ENCODE peak calls at places on chromosomes 13 and 19, in eight cellular contexts. T is AG09309, A is tibial nerve, N is uterus, I is transverse colon, B is tibial artery, O is endothelial cell of umbilical vein, D is upper lobe of right lung. H is an unnamed sample.

GRCh38 chr13:51935326-51936171 is 73.8 kb downstream of the CCDC70 start:
- DNase-seq in T (no peak), A (no peak), N (no peak), I (peak), B (no peak), O (no peak), D (no peak), H (peak)

GRCh38 chr19:45071545-45071938 is 4.7 kb downstream of the ZNF296 start:
- DNase-seq in T (no peak), A (no peak), N (no peak), I (no peak), B (no peak), O (no peak), D (no peak), H (no peak)

GRCh38 chr13:67224148-67224846 is 5.8 kb downstream of the PCDH9 start:
- DNase-seq in T (peak), A (peak), N (peak), I (peak), B (peak), O (peak), D (peak), H (peak)

GRCh38 chr19:7819337-7819736 is 10.7 kb upstream of the EVI5L start:
- DNase-seq in T (no peak), A (no peak), N (no peak), I (no peak), B (no peak), O (no peak), D (no peak), H (no peak)

GRCh38 chr19:51971624-51972023 is 15.0 kb downstream of the ZNF350 start:
- DNase-seq in T (no peak), A (no peak), N (no peak), I (no peak), B (no peak), O (peak), D (no peak), H (peak)

GRCh38 chr13:74077847-74078246 is 56.4 kb downstream of the KLF12 start:
- DNase-seq in T (no peak), A (no peak), N (no peak), I (no peak), B (no peak), O (no peak), D (no peak), H (peak)

GRCh38 chr19:8887364-8887763 is 55.2 kb downstream of the MBD3L1 start:
- DNase-seq in T (no peak), A (no peak), N (no peak), I (no peak), B (no peak), O (no peak), D (no peak), H (no peak)

GRCh38 chr13:29561918-29562317 is 33.6 kb downstream of the SLC7A1 start:
- DNase-seq in T (no peak), A (no peak), N (no peak), I (no peak), B (no peak), O (no peak), D (no peak), H (peak)

GRCh38 chr13:59684105-59684504 is 479.6 kb downstream of the DIAPH3 start:
- DNase-seq in T (no peak), A (no peak), N (no peak), I (no peak), B (no peak), O (no peak), D (no peak), H (no peak)

GRCh38 chr19:3397266-3398022 is 31.1 kb downstream of the NFIC start:
- DNase-seq in T (no peak), A (no peak), N (no peak), I (peak), B (no peak), O (no peak), D (peak), H (no peak)

GRCh38 chr13:26946675-26947342 is 186.2 kb upstream of the GPR12 start:
- DNase-seq in T (no peak), A (no peak), N (no peak), I (no peak), B (no peak), O (peak), D (no peak), H (peak)

GRCh38 chr13:72403396-72404010 is 323.9 kb downstream of the MZT1 start:
- DNase-seq in T (no peak), A (no peak), N (no peak), I (no peak), B (no peak), O (no peak), D (no peak), H (no peak)

GRCh38 chr13:41427700-41428099 is 29.6 kb upstream of the RGCC start:
- DNase-seq in T (no peak), A (no peak), N (no peak), I (no peak), B (no peak), O (no peak), D (no peak), H (no peak)

GRCh38 chr13:41426047-41426446 is 31.3 kb upstream of the RGCC start:
- DNase-seq in T (no peak), A (no peak), N (no peak), I (no peak), B (no peak), O (no peak), D (no peak), H (no peak)

GRCh38 chr13:41428155-41428554 is 29.2 kb upstream of the RGCC start:
- DNase-seq in T (no peak), A (no peak), N (no peak), I (no peak), B (no peak), O (no peak), D (no peak), H (peak)
- TF ChIP-seq CTCF in T (peak), A (peak), N (no peak), I (no peak), B (no peak), O (peak), D (peak), H (peak)

GRCh38 chr19:48512504-48513288 is 1.1 kb upstream of the LMTK3 start:
- DNase-seq in T (no peak), A (no peak), N (no peak), I (no peak), B (no peak), O (no peak), D (no peak), H (no peak)

GRCh38 chr19:48513289-48514122 is 1.9 kb upstream of the LMTK3 start:
- DNase-seq in T (peak), A (peak), N (peak), I (peak), B (no peak), O (peak), D (peak), H (peak)

GRCh38 chr19:48516536-48516935 is 4.9 kb upstream of the LMTK3 start:
- DNase-seq in T (no peak), A (no peak), N (no peak), I (no peak), B (no peak), O (no peak), D (no peak), H (no peak)

GRCh38 chr19:48511800-48512503 is at the start of gene LMTK3:
- DNase-seq in T (no peak), A (no peak), N (no peak), I (peak), B (no peak), O (no peak), D (no peak), H (peak)

DNA sequence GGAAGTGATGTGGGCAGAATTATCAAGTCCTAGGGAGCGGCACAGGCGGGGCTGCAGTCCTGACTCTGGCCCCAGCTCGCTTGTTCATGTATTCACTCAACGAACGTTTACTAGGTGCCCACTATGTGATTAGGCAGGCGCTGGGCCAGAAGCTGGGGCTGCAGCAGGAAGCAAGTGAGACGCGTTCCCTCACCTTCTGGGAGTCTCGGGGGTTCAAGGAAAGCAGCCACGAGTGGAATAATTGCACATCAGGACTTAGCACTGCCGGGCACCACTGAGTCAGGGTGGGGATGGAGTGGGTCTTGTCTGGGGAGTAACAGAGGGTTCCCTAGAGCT is 2.5 kb upstream of the LMTK3 start:
- DNase-seq in T (no peak), A (no peak), N (no peak), I (no peak), B (no peak), O (no peak), D (no peak), H (no peak)
- H3K4me3 ChIP-seq in T (no peak), A (no peak), N (no peak), I (no peak), B (no peak), O (no peak), D (peak), H (no peak)

DNA sequence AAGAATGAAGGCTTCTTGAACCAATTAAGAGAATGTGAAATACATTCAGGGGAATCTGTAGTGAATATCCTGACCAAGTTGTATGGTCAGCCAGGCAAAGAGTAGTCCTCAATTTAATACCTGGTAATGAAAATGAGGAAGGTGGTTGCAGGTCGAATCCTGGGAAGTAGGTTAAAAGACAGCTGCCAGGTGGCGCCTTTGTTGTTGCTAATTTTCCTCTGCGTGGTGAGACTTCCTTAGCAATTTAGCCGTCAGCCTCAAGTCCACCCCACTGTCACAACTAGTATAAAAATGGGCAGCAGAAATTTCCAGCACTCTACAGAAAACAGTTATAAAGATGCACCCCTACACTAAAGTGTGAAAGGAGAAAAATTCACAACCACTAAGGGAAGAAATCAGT is 235.7 kb downstream of the NHLRC3 start:
- DNase-seq in T (no peak), A (no peak), N (no peak), I (peak), B (no peak), O (peak), D (no peak), H (peak)
- TF ChIP-seq CTCF in T (peak), A (no peak), N (no peak), I (peak), B (no peak), O (no peak), D (peak), H (no peak)

GRCh38 chr19:5293607-5294089 is 47.0 kb downstream of the PTPRS start:
- DNase-seq in T (no peak), A (peak), N (peak), I (no peak), B (no peak), O (no peak), D (peak), H (peak)
- H3K4me3 ChIP-seq in T (peak), A (peak), N (peak), I (peak), B (peak), O (no peak), D (peak), H (peak)

DNA sequence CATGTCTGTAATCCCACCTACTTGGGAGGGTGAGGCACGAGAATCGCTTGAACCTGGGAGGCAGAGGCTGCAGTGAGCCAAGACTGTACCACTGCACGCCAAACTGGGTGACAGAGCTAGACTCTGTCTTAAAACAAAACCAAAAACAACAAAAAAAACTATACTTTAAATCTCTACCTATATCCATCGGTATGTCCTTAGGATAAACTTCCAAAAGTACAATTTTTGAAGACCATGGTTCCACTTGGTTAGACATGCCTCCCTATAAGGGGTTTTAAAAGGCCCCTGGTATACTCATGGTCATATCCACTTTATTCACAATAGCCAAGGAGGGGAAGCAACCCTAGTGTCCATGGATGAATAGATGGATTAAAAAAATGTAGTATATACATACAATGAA is 39.8 kb downstream of the RUBCNL start:
- DNase-seq in T (no peak), A (no peak), N (no peak), I (no peak), B (no peak), O (no peak), D (no peak), H (no peak)
- TF ChIP-seq CTCF in T (no peak), A (no peak), N (no peak), I (no peak), B (no peak), O (no peak), D (no peak), H (no peak)

GRCh38 chr13:110811751-110812110 is 98.2 kb downstream of the ING1 start:
- DNase-seq in T (no peak), A (no peak), N (no peak), I (no peak), B (no peak), O (no peak), D (no peak), H (no peak)
- H3K4me3 ChIP-seq in T (no peak), A (no peak), N (no peak), I (no peak), B (peak), O (no peak), D (no peak), H (no peak)

DNA sequence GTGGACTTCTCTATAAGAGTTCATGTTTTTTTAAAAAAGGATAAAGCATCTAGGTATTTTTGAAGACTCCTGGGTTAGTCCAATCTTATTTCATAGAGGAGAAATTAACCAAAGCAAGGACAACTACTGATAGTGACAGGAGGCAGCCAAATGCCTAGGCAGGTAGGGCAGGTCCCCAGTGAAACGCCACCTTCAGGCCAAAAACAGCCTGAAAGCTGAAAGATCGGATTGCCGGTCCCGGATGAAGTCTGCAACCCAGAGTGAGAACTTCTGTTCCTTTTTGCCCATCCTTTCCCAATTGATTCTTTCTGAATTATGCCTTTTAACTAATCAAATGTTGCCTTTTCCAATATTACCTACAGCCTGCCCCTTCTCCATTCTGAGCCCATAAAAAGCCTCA is 6.1 kb upstream of the GGACT start:
- DNase-seq in T (no peak), A (no peak), N (no peak), I (peak), B (no peak), O (no peak), D (no peak), H (no peak)
- TF ChIP-seq CTCF in T (peak), A (no peak), N (no peak), I (peak), B (no peak), O (peak), D (peak), H (peak)

DNA sequence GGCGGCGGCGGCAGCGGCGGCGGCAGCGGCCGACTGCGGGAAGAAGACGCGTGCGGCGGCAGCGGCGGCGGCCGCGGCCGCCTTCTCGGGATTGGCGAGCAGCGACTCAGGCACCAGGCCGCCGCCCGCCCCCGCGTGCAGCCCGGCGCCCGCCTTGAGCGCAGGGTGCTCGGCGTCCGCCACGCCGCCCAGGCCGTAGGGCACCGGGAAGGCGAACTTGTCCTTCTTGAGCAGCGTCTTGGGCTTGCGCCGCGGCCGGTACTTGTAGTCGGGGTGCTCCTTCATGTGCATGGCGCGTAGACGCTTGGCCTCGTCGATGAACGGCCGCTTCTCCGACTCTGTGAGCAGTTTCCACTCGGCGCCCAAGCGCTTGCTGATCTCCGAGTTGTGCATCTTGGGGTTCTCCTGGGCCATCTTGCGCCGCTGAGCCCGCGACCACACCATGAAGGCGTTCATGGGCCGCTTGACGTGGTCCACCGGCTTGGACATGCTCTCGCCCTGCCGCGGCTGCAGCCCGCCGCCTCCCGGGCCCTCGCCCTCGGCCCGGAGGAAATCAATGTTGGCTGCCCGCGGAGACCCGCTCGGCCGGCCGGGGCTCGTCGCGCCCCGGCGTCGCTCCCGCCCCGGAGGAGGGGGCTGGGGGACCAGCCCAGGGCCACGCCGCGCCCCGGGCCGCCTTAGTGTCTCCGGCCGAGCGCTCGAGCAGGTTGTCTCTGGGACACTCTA is 621 bp downstream of the SOX21 start:
- DNase-seq in T (no peak), A (no peak), N (no peak), I (no peak), B (peak), O (peak), D (peak), H (peak)
- H3K4me3 ChIP-seq in T (no peak), A (no peak), N (no peak), I (no peak), B (peak), O (no peak), D (peak), H (no peak)

GRCh38 chr13:68692049-68692448 is 1415.6 kb upstream of the ATXN8OS start:
- DNase-seq in T (no peak), A (no peak), N (no peak), I (no peak), B (no peak), O (no peak), D (no peak), H (no peak)

GRCh38 chr13:68697551-68697950 is 1410.1 kb upstream of the ATXN8OS start:
- DNase-seq in T (no peak), A (no peak), N (no peak), I (no peak), B (no peak), O (no peak), D (no peak), H (no peak)

DNA sequence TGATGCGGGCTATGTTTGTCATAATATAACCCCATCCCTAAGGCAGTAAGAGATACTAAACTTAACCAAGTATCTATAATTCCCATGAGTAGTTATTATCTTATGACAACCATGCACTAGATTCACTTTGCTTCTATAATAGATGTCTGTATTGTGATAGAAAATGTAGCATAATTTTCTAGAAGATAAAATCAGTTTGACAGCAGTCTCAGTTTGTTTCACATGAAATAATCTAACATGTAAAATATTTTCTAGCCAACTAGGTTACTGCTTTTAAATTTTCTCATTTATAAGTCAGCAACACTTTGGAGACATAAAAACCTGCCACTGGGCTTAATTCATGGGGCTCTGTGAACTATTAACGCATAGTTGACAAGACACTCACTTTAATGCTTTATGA is 1410.7 kb upstream of the ATXN8OS start:
- DNase-seq in T (no peak), A (no peak), N (no peak), I (no peak), B (no peak), O (no peak), D (no peak), H (no peak)
- TF ChIP-seq CTCF in T (no peak), A (no peak), N (no peak), I (no peak), B (no peak), O (no peak), D (no peak), H (no peak)

GRCh38 chr13:33545492-33545891 is 259.9 kb upstream of the STARD13 start:
- DNase-seq in T (no peak), A (no peak), N (no peak), I (no peak), B (no peak), O (no peak), D (no peak), H (no peak)

GRCh38 chr13:33543631-33544030 is 258.1 kb upstream of the STARD13 start:
- DNase-seq in T (no peak), A (no peak), N (no peak), I (no peak), B (no peak), O (peak), D (no peak), H (peak)

GRCh38 chr13:33543089-33543459 is 257.5 kb upstream of the STARD13 start:
- DNase-seq in T (no peak), A (no peak), N (no peak), I (no peak), B (no peak), O (no peak), D (no peak), H (no peak)

GRCh38 chr13:33542309-33543088 is 256.9 kb upstream of the STARD13 start:
- DNase-seq in T (peak), A (peak), N (peak), I (peak), B (peak), O (peak), D (peak), H (peak)

GRCh38 chr13:33544308-33544707 is 258.8 kb upstream of the STARD13 start:
- DNase-seq in T (no peak), A (no peak), N (no peak), I (no peak), B (no peak), O (no peak), D (no peak), H (no peak)
- H3K4me3 ChIP-seq in T (no peak), A (no peak), N (no peak), I (no peak), B (no peak), O (no peak), D (no peak), H (no peak)